ENCODE peak calls at places on chromosome 10, in five cellular contexts. One of them, this sample, is unnamed.

GRCh38 chr10:86665868-86666267 is 2.4 kb upstream of the LDB3 start:
- DNase-seq in aorta: no peak
- DNase-seq in ovary: no peak
- DNase-seq in dorsolateral prefrontal cortex: peak
- DNase-seq in heart left ventricle: peak
- DNase-seq in this sample: peak

GRCh38 chr10:49690673-49691356 is 11.4 kb downstream of the C10orf53 start:
- DNase-seq in dorsolateral prefrontal cortex: no peak
- DNase-seq in aorta: no peak
- DNase-seq in ovary: no peak
- DNase-seq in heart left ventricle: no peak
- DNase-seq in this sample: no peak

GRCh38 chr10:59362184-59362966 is at the start of gene FAM13C:
- DNase-seq in aorta: peak
- DNase-seq in heart left ventricle: peak
- DNase-seq in dorsolateral prefrontal cortex: peak
- DNase-seq in ovary: peak
- DNase-seq in this sample: peak

GRCh38 chr10:20105236-20105635 is 289.0 kb downstream of the PLXDC2 start:
- DNase-seq in heart left ventricle: no peak
- DNase-seq in aorta: no peak
- DNase-seq in dorsolateral prefrontal cortex: no peak
- DNase-seq in ovary: no peak
- DNase-seq in this sample: no peak

GRCh38 chr10:33412261-33413092 is 78.0 kb upstream of the NRP1 start:
- DNase-seq in ovary: no peak
- DNase-seq in aorta: peak
- DNase-seq in heart left ventricle: no peak
- DNase-seq in dorsolateral prefrontal cortex: peak
- DNase-seq in this sample: no peak

GRCh38 chr10:16656886-16657285 is 135.2 kb upstream of the C1QL3 start:
- DNase-seq in ovary: no peak
- DNase-seq in dorsolateral prefrontal cortex: no peak
- DNase-seq in heart left ventricle: no peak
- DNase-seq in aorta: no peak
- DNase-seq in this sample: no peak

GRCh38 chr10:112960151-112960681 is 10.2 kb downstream of the TCF7L2 start:
- DNase-seq in dorsolateral prefrontal cortex: no peak
- DNase-seq in heart left ventricle: no peak
- DNase-seq in ovary: no peak
- DNase-seq in aorta: no peak
- DNase-seq in this sample: no peak

GRCh38 chr10:85008493-85009181 is 680.2 kb downstream of the CCSER2 start:
- DNase-seq in dorsolateral prefrontal cortex: no peak
- DNase-seq in aorta: no peak
- DNase-seq in ovary: no peak
- DNase-seq in heart left ventricle: no peak
- DNase-seq in this sample: no peak

GRCh38 chr10:71825217-71825616 is 25.8 kb downstream of the PSAP start:
- DNase-seq in aorta: peak
- DNase-seq in ovary: no peak
- DNase-seq in heart left ventricle: no peak
- DNase-seq in dorsolateral prefrontal cortex: peak
- DNase-seq in this sample: no peak

GRCh38 chr10:91923371-91924211 is at the start of gene BTAF1:
- DNase-seq in aorta: peak
- DNase-seq in heart left ventricle: peak
- DNase-seq in dorsolateral prefrontal cortex: peak
- DNase-seq in ovary: peak
- DNase-seq in this sample: peak

GRCh38 chr10:22666287-22667092 is 47.9 kb downstream of the PIP4K2A start:
- DNase-seq in ovary: no peak
- DNase-seq in heart left ventricle: no peak
- DNase-seq in dorsolateral prefrontal cortex: no peak
- DNase-seq in aorta: no peak
- DNase-seq in this sample: no peak

GRCh38 chr10:123506455-123506854 is 159.7 kb upstream of the GPR26 start:
- DNase-seq in aorta: no peak
- DNase-seq in dorsolateral prefrontal cortex: no peak
- DNase-seq in heart left ventricle: no peak
- DNase-seq in ovary: no peak
- DNase-seq in this sample: no peak
- H3K27ac ChIP-seq in aorta: no peak
- H3K27ac ChIP-seq in dorsolateral prefrontal cortex: no peak
- H3K27ac ChIP-seq in heart left ventricle: no peak
- H3K27ac ChIP-seq in ovary: no peak
- H3K27ac ChIP-seq in this sample: no peak

GRCh38 chr10:13816195-13816926 is 229.6 kb downstream of the PRPF18 start:
- DNase-seq in dorsolateral prefrontal cortex: peak
- DNase-seq in ovary: peak
- DNase-seq in aorta: no peak
- DNase-seq in heart left ventricle: peak
- DNase-seq in this sample: peak

GRCh38 chr10:13820119-13820518 is 233.4 kb downstream of the PRPF18 start:
- DNase-seq in dorsolateral prefrontal cortex: no peak
- DNase-seq in heart left ventricle: no peak
- DNase-seq in aorta: no peak
- DNase-seq in ovary: no peak
- DNase-seq in this sample: no peak

GRCh38 chr10:13822475-13822874 is 235.7 kb downstream of the PRPF18 start:
- DNase-seq in dorsolateral prefrontal cortex: no peak
- DNase-seq in ovary: no peak
- DNase-seq in aorta: no peak
- DNase-seq in heart left ventricle: no peak
- DNase-seq in this sample: no peak

GRCh38 chr10:13823046-13823711 is 236.4 kb downstream of the PRPF18 start:
- DNase-seq in dorsolateral prefrontal cortex: no peak
- DNase-seq in ovary: no peak
- DNase-seq in heart left ventricle: no peak
- DNase-seq in aorta: no peak
- DNase-seq in this sample: no peak

GRCh38 chr10:13820591-13821377 is 234.0 kb downstream of the PRPF18 start:
- DNase-seq in aorta: no peak
- DNase-seq in ovary: no peak
- DNase-seq in dorsolateral prefrontal cortex: no peak
- DNase-seq in heart left ventricle: peak
- DNase-seq in this sample: no peak
- H3K27ac ChIP-seq in aorta: no peak
- H3K27ac ChIP-seq in ovary: no peak
- H3K27ac ChIP-seq in dorsolateral prefrontal cortex: no peak
- H3K27ac ChIP-seq in heart left ventricle: peak
- H3K27ac ChIP-seq in this sample: no peak

GRCh38 chr10:129942936-129943724 is 20.9 kb downstream of the EBF3 start:
- DNase-seq in aorta: peak
- DNase-seq in heart left ventricle: peak
- DNase-seq in ovary: peak
- DNase-seq in dorsolateral prefrontal cortex: no peak
- DNase-seq in this sample: no peak

GRCh38 chr10:129945031-129945430 is 19.0 kb downstream of the EBF3 start:
- DNase-seq in ovary: no peak
- DNase-seq in heart left ventricle: no peak
- DNase-seq in aorta: no peak
- DNase-seq in dorsolateral prefrontal cortex: no peak
- DNase-seq in this sample: no peak

GRCh38 chr10:129945941-129946760 is 17.9 kb downstream of the EBF3 start:
- DNase-seq in aorta: peak
- DNase-seq in dorsolateral prefrontal cortex: no peak
- DNase-seq in ovary: peak
- DNase-seq in heart left ventricle: no peak
- DNase-seq in this sample: no peak

GRCh38 chr10:129949411-129950335 is 14.4 kb downstream of the EBF3 start:
- DNase-seq in dorsolateral prefrontal cortex: no peak
- DNase-seq in heart left ventricle: peak
- DNase-seq in ovary: no peak
- DNase-seq in aorta: no peak
- DNase-seq in this sample: no peak

DNA sequence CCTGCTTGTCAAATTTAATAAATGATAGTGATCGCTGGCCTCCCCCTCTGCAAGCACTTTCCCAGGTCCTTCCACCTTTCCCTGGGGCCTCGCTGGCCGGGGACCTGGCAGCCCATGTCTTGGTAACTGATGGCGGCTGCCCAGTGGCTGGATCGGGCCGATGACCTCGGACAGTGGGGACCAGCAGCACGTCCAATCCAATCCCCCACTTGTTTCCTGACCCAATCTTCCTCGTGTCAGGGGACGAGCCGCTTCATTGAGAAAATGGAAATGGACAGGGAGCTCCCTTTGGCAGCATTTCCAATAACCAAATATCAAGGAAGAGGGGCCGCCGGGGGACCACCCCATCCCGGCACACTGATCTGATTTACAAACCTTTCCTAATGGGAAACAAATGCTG is 17.2 kb downstream of the EBF3 start:
- DNase-seq in heart left ventricle: no peak
- DNase-seq in ovary: no peak
- DNase-seq in aorta: peak
- DNase-seq in dorsolateral prefrontal cortex: no peak
- DNase-seq in this sample: no peak
- H3K27ac ChIP-seq in heart left ventricle: peak
- H3K27ac ChIP-seq in ovary: no peak
- H3K27ac ChIP-seq in aorta: no peak
- H3K27ac ChIP-seq in dorsolateral prefrontal cortex: no peak
- H3K27ac ChIP-seq in this sample: no peak

GRCh38 chr10:114684085-114684821 is 26.2 kb upstream of the ABLIM1 start:
- DNase-seq in dorsolateral prefrontal cortex: peak
- DNase-seq in ovary: no peak
- DNase-seq in heart left ventricle: peak
- DNase-seq in aorta: peak
- DNase-seq in this sample: peak

GRCh38 chr10:114685456-114685855 is 27.4 kb upstream of the ABLIM1 start:
- DNase-seq in ovary: no peak
- DNase-seq in aorta: no peak
- DNase-seq in heart left ventricle: peak
- DNase-seq in dorsolateral prefrontal cortex: no peak
- DNase-seq in this sample: no peak

GRCh38 chr10:114686013-114686412 is 27.9 kb upstream of the ABLIM1 start:
- DNase-seq in ovary: no peak
- DNase-seq in aorta: no peak
- DNase-seq in dorsolateral prefrontal cortex: no peak
- DNase-seq in heart left ventricle: no peak
- DNase-seq in this sample: no peak

GRCh38 chr10:114683593-114683992 is 25.5 kb upstream of the ABLIM1 start:
- DNase-seq in aorta: no peak
- DNase-seq in dorsolateral prefrontal cortex: no peak
- DNase-seq in ovary: no peak
- DNase-seq in heart left ventricle: peak
- DNase-seq in this sample: peak

GRCh38 chr10:114684822-114685209 is 26.7 kb upstream of the ABLIM1 start:
- DNase-seq in ovary: no peak
- DNase-seq in heart left ventricle: no peak
- DNase-seq in aorta: no peak
- DNase-seq in dorsolateral prefrontal cortex: no peak
- DNase-seq in this sample: no peak
- H3K27ac ChIP-seq in ovary: no peak
- H3K27ac ChIP-seq in heart left ventricle: peak
- H3K27ac ChIP-seq in aorta: no peak
- H3K27ac ChIP-seq in dorsolateral prefrontal cortex: peak
- H3K27ac ChIP-seq in this sample: no peak

DNA sequence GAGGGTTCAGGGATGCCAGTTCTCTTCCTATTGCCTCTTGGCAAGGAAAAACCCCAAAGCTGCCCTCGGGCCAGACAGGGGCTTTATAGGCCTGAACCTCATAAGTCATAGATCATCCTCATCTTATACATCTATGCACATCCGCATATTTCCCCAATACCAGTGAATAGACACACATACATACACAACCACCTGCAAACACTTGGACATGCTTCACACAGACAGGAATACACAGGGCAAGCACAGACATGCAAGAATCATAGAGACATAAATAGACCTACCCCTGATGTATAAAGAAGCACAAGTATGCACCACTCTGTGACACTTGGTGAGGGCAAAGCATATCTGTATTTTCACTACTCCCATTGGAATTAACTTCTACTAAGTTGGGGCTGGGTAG is 30.7 kb downstream of the MBL2 start:
- DNase-seq in aorta: no peak
- DNase-seq in dorsolateral prefrontal cortex: no peak
- DNase-seq in ovary: no peak
- DNase-seq in heart left ventricle: no peak
- DNase-seq in this sample: no peak
- H3K27ac ChIP-seq in aorta: no peak
- H3K27ac ChIP-seq in dorsolateral prefrontal cortex: no peak
- H3K27ac ChIP-seq in ovary: no peak
- H3K27ac ChIP-seq in heart left ventricle: no peak
- H3K27ac ChIP-seq in this sample: no peak

GRCh38 chr10:69344591-69345244 is 66.4 kb downstream of the HK1 start:
- DNase-seq in heart left ventricle: no peak
- DNase-seq in dorsolateral prefrontal cortex: no peak
- DNase-seq in aorta: no peak
- DNase-seq in ovary: no peak
- DNase-seq in this sample: no peak
- H3K27ac ChIP-seq in heart left ventricle: peak
- H3K27ac ChIP-seq in dorsolateral prefrontal cortex: no peak
- H3K27ac ChIP-seq in aorta: no peak
- H3K27ac ChIP-seq in ovary: no peak
- H3K27ac ChIP-seq in this sample: no peak

This sample was measured in substantia nigra.